ENCODE peak calls at places on chromosomes 6 and 20, in six cellular contexts. One of them, this sample, is unnamed.

GRCh38 chr6:145199961-145200360 is 535.4 kb downstream of the EPM2A start:
- DNase-seq in HepG2: peak
- DNase-seq in tibial nerve: no peak
- DNase-seq in uterus: no peak
- DNase-seq in gastrocnemius medialis: no peak
- DNase-seq in A549: peak
- DNase-seq in this sample: no peak

GRCh38 chr6:43728586-43728985 is 41.0 kb upstream of the MRPS18A start:
- DNase-seq in tibial nerve: no peak
- DNase-seq in A549: no peak
- DNase-seq in gastrocnemius medialis: no peak
- DNase-seq in uterus: no peak
- DNase-seq in HepG2: no peak
- DNase-seq in this sample: peak

GRCh38 chr20:17966432-17967312 is 1.9 kb downstream of the SNX5 start:
- DNase-seq in gastrocnemius medialis: no peak
- DNase-seq in HepG2: peak
- DNase-seq in A549: peak
- DNase-seq in tibial nerve: no peak
- DNase-seq in uterus: no peak
- DNase-seq in this sample: no peak

GRCh38 chr6:63023726-63024125 is 187.5 kb upstream of the FKBP1C start:
- DNase-seq in A549: no peak
- DNase-seq in gastrocnemius medialis: no peak
- DNase-seq in uterus: no peak
- DNase-seq in HepG2: no peak
- DNase-seq in tibial nerve: no peak
- DNase-seq in this sample: no peak

GRCh38 chr6:54327631-54328030 is 19.4 kb downstream of the TINAG start:
- DNase-seq in uterus: no peak
- DNase-seq in HepG2: no peak
- DNase-seq in tibial nerve: no peak
- DNase-seq in A549: no peak
- DNase-seq in gastrocnemius medialis: no peak
- DNase-seq in this sample: no peak

GRCh38 chr6:16105874-16106273 is 23.0 kb upstream of the MYLIP start:
- DNase-seq in tibial nerve: no peak
- DNase-seq in uterus: no peak
- DNase-seq in gastrocnemius medialis: no peak
- DNase-seq in HepG2: no peak
- DNase-seq in A549: no peak
- DNase-seq in this sample: no peak

GRCh38 chr6:37742401-37742760 is 44.7 kb upstream of the MDGA1 start:
- DNase-seq in uterus: no peak
- DNase-seq in HepG2: no peak
- DNase-seq in gastrocnemius medialis: no peak
- DNase-seq in tibial nerve: no peak
- DNase-seq in A549: no peak
- DNase-seq in this sample: no peak

GRCh38 chr20:44967207-44967807 is 995 bp downstream of the STK4 start:
- DNase-seq in HepG2: peak
- DNase-seq in uterus: no peak
- DNase-seq in gastrocnemius medialis: no peak
- DNase-seq in A549: no peak
- DNase-seq in tibial nerve: no peak
- DNase-seq in this sample: no peak

GRCh38 chr6:151387175-151387574 is 4.2 kb downstream of the ZBTB2 start:
- DNase-seq in HepG2: no peak
- DNase-seq in gastrocnemius medialis: no peak
- DNase-seq in uterus: no peak
- DNase-seq in A549: no peak
- DNase-seq in tibial nerve: no peak
- DNase-seq in this sample: no peak

GRCh38 chr6:159788757-159789376 is 535 bp downstream of the TCP1 start:
- DNase-seq in tibial nerve: peak
- DNase-seq in uterus: peak
- DNase-seq in A549: peak
- DNase-seq in HepG2: peak
- DNase-seq in gastrocnemius medialis: peak
- DNase-seq in this sample: peak

GRCh38 chr6:113414511-113414910 is 442.6 kb upstream of the MARCKS start:
- DNase-seq in uterus: peak
- DNase-seq in HepG2: peak
- DNase-seq in A549: peak
- DNase-seq in gastrocnemius medialis: peak
- DNase-seq in tibial nerve: peak
- DNase-seq in this sample: peak

GRCh38 chr6:13873288-13874190 is 51.2 kb upstream of the RNF182 start:
- DNase-seq in tibial nerve: peak
- DNase-seq in gastrocnemius medialis: peak
- DNase-seq in uterus: peak
- DNase-seq in HepG2: peak
- DNase-seq in A549: peak
- DNase-seq in this sample: peak

GRCh38 chr6:43702522-43703440 is 15.2 kb upstream of the MRPS18A start:
- DNase-seq in A549: peak
- DNase-seq in gastrocnemius medialis: peak
- DNase-seq in tibial nerve: peak
- DNase-seq in HepG2: peak
- DNase-seq in uterus: peak
- DNase-seq in this sample: peak

GRCh38 chr6:166907871-166908806 is 48.2 kb downstream of the RNASET2 start:
- DNase-seq in uterus: no peak
- DNase-seq in HepG2: peak
- DNase-seq in gastrocnemius medialis: no peak
- DNase-seq in A549: no peak
- DNase-seq in tibial nerve: no peak
- DNase-seq in this sample: no peak

GRCh38 chr20:40323411-40323810 is 365.6 kb downstream of the MAFB start:
- DNase-seq in HepG2: no peak
- DNase-seq in uterus: no peak
- DNase-seq in gastrocnemius medialis: no peak
- DNase-seq in A549: no peak
- DNase-seq in tibial nerve: no peak
- DNase-seq in this sample: no peak

GRCh38 chr20:62366370-62367135 is 559 bp downstream of the LAMA5 start:
- DNase-seq in uterus: no peak
- DNase-seq in gastrocnemius medialis: no peak
- DNase-seq in tibial nerve: no peak
- DNase-seq in HepG2: peak
- DNase-seq in A549: peak
- DNase-seq in this sample: no peak

DNA sequence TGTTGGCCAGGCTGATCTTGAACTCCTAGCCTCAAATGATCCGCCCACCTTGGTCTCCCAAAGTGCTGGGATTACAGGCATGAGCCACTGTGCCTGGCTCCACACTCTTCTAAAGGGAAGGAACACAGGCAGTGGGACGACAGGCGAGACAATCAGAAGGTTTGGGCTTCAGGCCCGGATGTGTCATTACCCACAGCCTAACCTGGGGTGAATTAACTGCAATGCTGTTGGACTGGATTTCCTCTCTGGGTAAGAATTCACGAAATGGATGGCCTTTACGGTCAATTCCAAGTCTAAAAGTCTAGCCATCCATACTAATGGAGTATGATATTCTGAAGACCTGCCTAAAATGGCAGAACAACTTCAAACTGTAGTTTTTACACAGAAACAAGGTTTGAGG is 83.7 kb upstream of the CCDC28A start:
- DNase-seq in uterus: no peak
- DNase-seq in gastrocnemius medialis: no peak
- DNase-seq in tibial nerve: no peak
- DNase-seq in A549: no peak
- DNase-seq in HepG2: no peak
- DNase-seq in this sample: no peak
- H3K4me3 ChIP-seq in uterus: no peak
- H3K4me3 ChIP-seq in gastrocnemius medialis: no peak
- H3K4me3 ChIP-seq in tibial nerve: no peak
- H3K4me3 ChIP-seq in A549: no peak
- H3K4me3 ChIP-seq in HepG2: no peak
- H3K4me3 ChIP-seq in this sample: no peak

DNA sequence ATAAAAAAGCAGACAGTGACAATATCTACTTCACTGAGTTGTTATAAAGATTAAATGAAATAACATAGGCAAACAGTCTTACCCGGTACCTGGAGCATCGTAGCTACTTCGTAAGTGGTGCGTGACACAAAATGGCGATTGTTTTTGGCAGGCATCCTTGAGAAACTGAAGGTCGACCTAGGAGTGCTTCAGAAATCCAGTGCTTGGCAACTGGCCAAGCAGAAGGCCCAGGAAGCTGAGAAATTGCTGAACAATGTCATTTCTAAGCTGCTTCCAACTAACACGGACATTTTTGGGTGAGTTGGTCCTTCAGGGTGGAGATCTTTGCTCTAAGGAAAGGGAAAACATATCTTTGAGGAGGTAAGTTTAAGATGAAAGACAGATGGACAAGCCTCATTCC is 4.8 kb downstream of the BPIFA2 start:
- DNase-seq in HepG2: no peak
- DNase-seq in gastrocnemius medialis: no peak
- DNase-seq in uterus: no peak
- DNase-seq in tibial nerve: no peak
- DNase-seq in A549: peak
- DNase-seq in this sample: no peak
- TF ChIP-seq CTCF in HepG2: no peak
- TF ChIP-seq CTCF in gastrocnemius medialis: no peak
- TF ChIP-seq CTCF in uterus: no peak
- TF ChIP-seq CTCF in tibial nerve: no peak
- TF ChIP-seq CTCF in A549: no peak
- TF ChIP-seq CTCF in this sample: no peak

DNA sequence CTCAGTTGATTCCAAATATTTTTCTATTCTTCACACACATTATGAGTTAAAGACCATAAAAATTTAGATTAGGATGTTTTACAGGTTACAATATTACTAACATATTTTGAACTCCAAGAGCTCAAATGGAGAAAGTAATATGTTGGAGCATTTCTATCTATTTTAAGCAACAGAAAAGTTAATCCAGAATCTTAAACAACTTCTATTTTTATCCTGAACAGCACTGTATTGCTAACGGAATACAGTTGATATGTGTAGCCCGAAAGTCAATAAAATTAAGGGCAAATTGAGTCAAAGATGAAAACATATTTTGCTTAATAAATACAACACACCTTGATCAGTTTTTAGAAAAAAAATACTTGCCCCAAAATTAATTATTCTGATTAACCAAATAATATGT is 97.4 kb downstream of the ME1 start:
- DNase-seq in HepG2: no peak
- DNase-seq in A549: no peak
- DNase-seq in gastrocnemius medialis: no peak
- DNase-seq in tibial nerve: no peak
- DNase-seq in uterus: no peak
- DNase-seq in this sample: no peak
- TF ChIP-seq POLR2A in HepG2: no peak
- TF ChIP-seq POLR2A in A549: no peak
- TF ChIP-seq POLR2A in gastrocnemius medialis: no peak
- TF ChIP-seq POLR2A in tibial nerve: no peak
- TF ChIP-seq POLR2A in uterus: no peak
- TF ChIP-seq POLR2A in this sample: no peak

GRCh38 chr20:48826064-48826463 is 1.7 kb downstream of the PREX1 start:
- DNase-seq in HepG2: no peak
- DNase-seq in gastrocnemius medialis: no peak
- DNase-seq in A549: no peak
- DNase-seq in uterus: no peak
- DNase-seq in tibial nerve: no peak
- DNase-seq in this sample: no peak
- H3K4me3 ChIP-seq in HepG2: no peak
- H3K4me3 ChIP-seq in gastrocnemius medialis: peak
- H3K4me3 ChIP-seq in A549: no peak
- H3K4me3 ChIP-seq in uterus: no peak
- H3K4me3 ChIP-seq in tibial nerve: peak
- H3K4me3 ChIP-seq in this sample: no peak

DNA sequence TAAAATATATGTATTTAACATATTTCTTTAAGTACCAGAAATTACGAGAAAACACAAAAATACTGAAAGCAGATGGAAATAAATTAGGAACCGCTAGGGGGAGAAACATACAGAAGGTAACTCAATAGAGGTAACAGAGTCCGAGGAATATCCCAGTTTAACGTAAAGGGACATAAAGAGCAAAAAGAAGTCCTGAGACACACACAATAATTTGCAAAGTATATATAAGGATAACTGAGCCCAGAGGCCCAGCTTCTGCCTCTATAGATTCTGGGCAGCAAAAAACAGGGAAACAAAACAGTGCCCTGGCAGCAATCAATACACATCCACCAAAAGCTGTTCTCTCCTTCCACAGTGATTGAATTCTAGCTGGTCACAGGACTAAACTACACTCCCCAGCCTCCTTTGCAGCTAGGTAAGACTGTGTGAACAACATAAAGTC is 15.1 kb downstream of the TBC1D32 start:
- DNase-seq in uterus: no peak
- DNase-seq in A549: peak
- DNase-seq in HepG2: peak
- DNase-seq in tibial nerve: no peak
- DNase-seq in gastrocnemius medialis: no peak
- DNase-seq in this sample: no peak
- TF ChIP-seq CTCF in uterus: peak
- TF ChIP-seq CTCF in A549: peak
- TF ChIP-seq CTCF in HepG2: peak
- TF ChIP-seq CTCF in tibial nerve: peak
- TF ChIP-seq CTCF in gastrocnemius medialis: no peak
- TF ChIP-seq CTCF in this sample: no peak

DNA sequence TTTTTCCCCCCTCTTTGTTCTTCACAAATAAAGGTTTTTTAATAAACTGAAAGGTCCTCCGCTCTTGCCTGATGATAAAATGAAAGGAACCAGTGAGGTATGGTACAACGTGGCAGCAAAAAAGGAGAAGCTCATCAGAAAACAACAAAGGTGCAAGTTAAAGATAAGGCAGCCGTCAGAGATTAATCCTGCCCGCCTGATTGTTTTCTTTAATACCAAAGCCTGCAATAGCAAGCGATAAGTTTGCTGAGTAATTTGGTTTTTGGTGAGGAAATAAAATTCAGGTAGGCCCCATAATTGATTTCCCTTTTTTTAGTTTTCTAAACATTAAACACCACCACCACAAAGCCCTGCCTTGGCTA is 177.9 kb downstream of the MBOAT1 start:
- DNase-seq in gastrocnemius medialis: no peak
- DNase-seq in uterus: no peak
- DNase-seq in A549: no peak
- DNase-seq in tibial nerve: no peak
- DNase-seq in HepG2: no peak
- DNase-seq in this sample: no peak
- TF ChIP-seq POLR2A in gastrocnemius medialis: no peak
- TF ChIP-seq POLR2A in uterus: no peak
- TF ChIP-seq POLR2A in A549: no peak
- TF ChIP-seq POLR2A in tibial nerve: no peak
- TF ChIP-seq POLR2A in HepG2: no peak
- TF ChIP-seq POLR2A in this sample: no peak

This sample was measured in lower leg skin.